ENCODE peak calls at places on chromosomes 11 and 22, in four cellular contexts. X is heart right ventricle, B is substantia nigra, U is HL-60. S is an unnamed sample.

GRCh38 chr11:119367661-119368120 is 13.8 kb downstream of the USP2 start:
- DNase-seq in X (no peak), U (peak), B (no peak), S (peak)

GRCh38 chr11:129298990-129299389 is 76.7 kb upstream of the BARX2 start:
- DNase-seq in X (no peak), B (no peak), U (no peak), S (no peak)

GRCh38 chr11:14029971-14030531 is 67.5 kb downstream of the SPON1 start:
- DNase-seq in X (peak), B (no peak), U (no peak), S (peak)

GRCh38 chr11:38315151-38315550 is 1717.1 kb upstream of the RAG2 start:
- DNase-seq in X (no peak), U (no peak), B (no peak), S (no peak)

GRCh38 chr11:119516060-119516459 is 93.1 kb upstream of the THY1 start:
- DNase-seq in B (no peak), X (no peak), U (no peak), S (no peak)

GRCh38 chr11:7450836-7451235 is 34.5 kb upstream of the OLFML1 start:
- DNase-seq in X (no peak), U (no peak), B (no peak), S (no peak)

GRCh38 chr11:27395556-27396258 is 32.7 kb upstream of the CCDC34 start:
- DNase-seq in U (no peak), B (no peak), X (no peak), S (no peak)

GRCh38 chr11:114110948-114111347 is 51.4 kb downstream of the ZBTB16 start:
- DNase-seq in B (no peak), X (peak), U (no peak), S (peak)

GRCh38 chr11:66080055-66080817 is 10.2 kb downstream of the PACS1 start:
- DNase-seq in U (peak), X (peak), B (no peak), S (peak)

GRCh38 chr22:46038516-46039430 is 61.8 kb upstream of the WNT7B start:
- DNase-seq in X (no peak), B (no peak), U (no peak), S (no peak)

GRCh38 chr11:1604711-1605110 is 3.6 kb downstream of the KRTAP5-3 start:
- DNase-seq in X (no peak), U (no peak), B (no peak), S (no peak)

GRCh38 chr22:22865311-22866072 is 22.1 kb upstream of the IGLL5 start:
- DNase-seq in U (no peak), B (no peak), X (no peak), S (no peak)

GRCh38 chr22:21865041-21865440 is 2.4 kb downstream of the MAPK1 start:
- DNase-seq in B (no peak), U (peak), X (peak), S (peak)

GRCh38 chr11:40130427-40130826 is 1329.0 kb downstream of the LRRC4C start:
- DNase-seq in B (no peak), X (no peak), U (no peak), S (no peak)

DNA sequence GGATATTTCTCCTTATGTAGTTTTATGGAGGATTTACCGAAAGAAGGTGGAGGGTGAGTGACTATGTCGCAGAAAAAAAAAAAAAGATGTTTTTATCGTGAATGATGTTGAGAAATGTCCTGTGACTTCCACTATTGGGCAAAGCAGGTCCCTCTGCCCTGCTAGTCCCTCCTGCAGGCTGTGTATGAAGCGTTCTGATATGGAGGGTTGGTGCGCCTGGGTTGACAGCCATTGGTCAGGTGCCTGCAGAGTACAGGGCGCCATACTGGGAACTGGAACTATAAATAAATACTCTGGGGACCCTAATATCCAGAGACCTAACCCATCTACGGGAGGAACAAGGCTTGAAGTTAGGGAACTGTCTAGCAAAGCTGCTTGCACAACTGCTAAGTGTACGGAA is 1.5 kb downstream of the IL17RA start:
- DNase-seq in B (no peak), U (peak), X (no peak), S (no peak)
- H3K27ac ChIP-seq in B (peak), U (peak), X (no peak), S (no peak)

GRCh38 chr11:60950933-60951610 is 904 bp downstream of the SLC15A3 start:
- DNase-seq in X (no peak), B (no peak), U (no peak), S (peak)

GRCh38 chr11:60947666-60948065 is 4.3 kb downstream of the SLC15A3 start:
- DNase-seq in X (no peak), B (peak), U (no peak), S (peak)

GRCh38 chr11:60950024-60950423 is 2.0 kb downstream of the SLC15A3 start:
- DNase-seq in X (no peak), U (no peak), B (no peak), S (peak)

GRCh38 chr11:60946601-60947265 is 5.2 kb downstream of the SLC15A3 start:
- DNase-seq in B (no peak), X (no peak), U (no peak), S (peak)

GRCh38 chr11:60948251-60948650 is 3.7 kb downstream of the SLC15A3 start:
- DNase-seq in U (no peak), X (no peak), B (no peak), S (peak)
- H3K27ac ChIP-seq in U (no peak), X (no peak), B (no peak), S (no peak)

DNA sequence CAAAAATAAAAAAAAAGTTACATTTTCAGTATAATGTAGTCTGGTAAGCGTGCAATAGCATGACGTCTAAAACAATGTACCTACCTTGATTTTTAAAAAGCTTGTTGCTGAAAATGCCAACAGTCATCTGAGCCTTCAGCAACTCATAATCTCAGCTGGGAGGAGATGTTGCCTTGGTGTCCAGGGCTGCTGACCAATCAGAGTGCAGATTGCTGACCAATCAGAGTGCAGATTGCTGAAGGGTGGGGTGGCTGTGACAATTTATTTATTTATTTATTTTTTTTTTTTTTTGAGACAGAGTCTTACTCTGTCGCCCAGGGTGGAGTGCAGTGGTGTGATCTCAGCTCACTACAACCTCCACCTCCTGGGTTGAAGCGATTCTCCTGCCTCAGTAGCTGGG is 17.8 kb downstream of the ZBED4 start:
- DNase-seq in B (no peak), X (no peak), U (no peak), S (peak)
- H3K27ac ChIP-seq in B (no peak), X (no peak), U (no peak), S (no peak)

DNA sequence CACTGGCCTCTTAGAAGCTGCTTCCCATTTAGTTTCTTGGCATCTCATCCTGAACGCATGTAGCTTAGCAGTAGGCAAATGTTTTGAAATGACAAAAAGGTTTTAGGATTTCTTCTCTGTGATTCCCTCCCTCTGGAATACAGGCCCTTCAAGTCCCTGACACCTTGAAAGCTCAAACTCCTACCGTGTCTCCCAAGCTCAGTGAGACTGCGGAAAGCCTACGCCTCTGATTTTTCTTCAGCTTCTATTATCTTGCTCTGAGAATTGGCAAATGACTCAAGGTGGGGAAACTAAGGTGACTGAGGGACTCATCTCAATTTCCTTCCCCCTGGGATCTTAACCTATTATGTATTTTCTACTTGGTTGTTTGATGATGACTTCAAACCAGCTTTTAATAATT is 130.3 kb downstream of the ENTHD1 start:
- DNase-seq in U (no peak), B (no peak), X (no peak), S (no peak)
- H3K27ac ChIP-seq in U (no peak), B (no peak), X (no peak), S (no peak)

GRCh38 chr11:45304111-45304991 is 18.2 kb upstream of the SYT13 start:
- DNase-seq in U (no peak), B (no peak), X (no peak), S (no peak)
- H3K27ac ChIP-seq in U (no peak), B (no peak), X (no peak), S (no peak)

GRCh38 chr22:36165161-36165560 is 4.6 kb upstream of the APOL3 start:
- DNase-seq in U (no peak), B (no peak), X (no peak), S (no peak)
- H3K27ac ChIP-seq in U (no peak), B (no peak), X (no peak), S (no peak)

GRCh38 chr22:32853662-32854061 is 52.2 kb downstream of the TIMP3 start:
- DNase-seq in X (no peak), U (no peak), B (no peak), S (no peak)

GRCh38 chr22:32854351-32854804 is 52.9 kb downstream of the TIMP3 start:
- DNase-seq in U (no peak), X (no peak), B (peak), S (no peak)

GRCh38 chr22:32852346-32853251 is 51.1 kb downstream of the TIMP3 start:
- DNase-seq in U (no peak), X (peak), B (no peak), S (no peak)

GRCh38 chr22:32858121-32858703 is 56.7 kb downstream of the TIMP3 start:
- DNase-seq in B (no peak), X (no peak), U (no peak), S (no peak)

GRCh38 chr22:32855023-32855756 is 53.7 kb downstream of the TIMP3 start:
- DNase-seq in U (no peak), B (no peak), X (no peak), S (no peak)
- H3K27ac ChIP-seq in U (no peak), B (no peak), X (peak), S (no peak)

S was measured in aorta.